ENCODE peak calls at places on chromosomes 3 and 15, in eight cellular contexts. One of them, this sample, is unnamed.

GRCh38 chr3:108088697-108089096 is 2.1 kb downstream of the CD47 start:
- DNase-seq in activated CD8-positive, alpha-beta memory T cell treated with anti-CD3 and anti-CD28 coated beads for 1 hour: no peak
- DNase-seq in HT-29: peak
- DNase-seq in stimulated activated CD4-positive, alpha-beta T cell treated with anti-CD3 and anti-CD28 coated beads, Interleukin-15, amount 100 ng/mL, for 48 hours: peak
- DNase-seq in thoracic aorta: no peak
- DNase-seq in DMS153: no peak
- DNase-seq in dorsolateral prefrontal cortex: no peak
- DNase-seq in fibroblast of mammary gland: peak
- DNase-seq in this sample: peak

GRCh38 chr3:181252626-181253025 is 263.1 kb upstream of the DNAJC19 start:
- DNase-seq in HT-29: no peak
- DNase-seq in stimulated activated CD4-positive, alpha-beta T cell treated with anti-CD3 and anti-CD28 coated beads, Interleukin-15, amount 100 ng/mL, for 48 hours: no peak
- DNase-seq in thoracic aorta: no peak
- DNase-seq in fibroblast of mammary gland: no peak
- DNase-seq in dorsolateral prefrontal cortex: no peak
- DNase-seq in DMS153: peak
- DNase-seq in activated CD8-positive, alpha-beta memory T cell treated with anti-CD3 and anti-CD28 coated beads for 1 hour: no peak
- DNase-seq in this sample: no peak

GRCh38 chr15:59255647-59256380 is 49.2 kb downstream of the LDHAL6B start:
- DNase-seq in dorsolateral prefrontal cortex: no peak
- DNase-seq in DMS153: no peak
- DNase-seq in fibroblast of mammary gland: no peak
- DNase-seq in stimulated activated CD4-positive, alpha-beta T cell treated with anti-CD3 and anti-CD28 coated beads, Interleukin-15, amount 100 ng/mL, for 48 hours: peak
- DNase-seq in thoracic aorta: no peak
- DNase-seq in activated CD8-positive, alpha-beta memory T cell treated with anti-CD3 and anti-CD28 coated beads for 1 hour: no peak
- DNase-seq in HT-29: peak
- DNase-seq in this sample: no peak

GRCh38 chr3:28916713-28917499 is 364.0 kb upstream of the RBMS3 start:
- DNase-seq in thoracic aorta: peak
- DNase-seq in DMS153: no peak
- DNase-seq in fibroblast of mammary gland: peak
- DNase-seq in stimulated activated CD4-positive, alpha-beta T cell treated with anti-CD3 and anti-CD28 coated beads, Interleukin-15, amount 100 ng/mL, for 48 hours: no peak
- DNase-seq in HT-29: no peak
- DNase-seq in activated CD8-positive, alpha-beta memory T cell treated with anti-CD3 and anti-CD28 coated beads for 1 hour: no peak
- DNase-seq in dorsolateral prefrontal cortex: peak
- DNase-seq in this sample: peak

GRCh38 chr3:12175844-12176453 is 17.2 kb upstream of the TIMP4 start:
- DNase-seq in stimulated activated CD4-positive, alpha-beta T cell treated with anti-CD3 and anti-CD28 coated beads, Interleukin-15, amount 100 ng/mL, for 48 hours: no peak
- DNase-seq in activated CD8-positive, alpha-beta memory T cell treated with anti-CD3 and anti-CD28 coated beads for 1 hour: no peak
- DNase-seq in HT-29: peak
- DNase-seq in thoracic aorta: no peak
- DNase-seq in dorsolateral prefrontal cortex: peak
- DNase-seq in fibroblast of mammary gland: peak
- DNase-seq in DMS153: no peak
- DNase-seq in this sample: peak

GRCh38 chr3:14897266-14897665 is 50.1 kb upstream of the NR2C2 start:
- DNase-seq in DMS153: no peak
- DNase-seq in dorsolateral prefrontal cortex: no peak
- DNase-seq in stimulated activated CD4-positive, alpha-beta T cell treated with anti-CD3 and anti-CD28 coated beads, Interleukin-15, amount 100 ng/mL, for 48 hours: no peak
- DNase-seq in activated CD8-positive, alpha-beta memory T cell treated with anti-CD3 and anti-CD28 coated beads for 1 hour: no peak
- DNase-seq in thoracic aorta: no peak
- DNase-seq in fibroblast of mammary gland: no peak
- DNase-seq in HT-29: no peak
- DNase-seq in this sample: no peak

GRCh38 chr15:41583795-41584194 is 24.8 kb downstream of the TYRO3 start:
- DNase-seq in stimulated activated CD4-positive, alpha-beta T cell treated with anti-CD3 and anti-CD28 coated beads, Interleukin-15, amount 100 ng/mL, for 48 hours: no peak
- DNase-seq in thoracic aorta: no peak
- DNase-seq in HT-29: no peak
- DNase-seq in activated CD8-positive, alpha-beta memory T cell treated with anti-CD3 and anti-CD28 coated beads for 1 hour: no peak
- DNase-seq in fibroblast of mammary gland: no peak
- DNase-seq in DMS153: no peak
- DNase-seq in dorsolateral prefrontal cortex: no peak
- DNase-seq in this sample: no peak

GRCh38 chr15:79219393-79220056 is 63.0 kb upstream of the ANKRD34C start:
- DNase-seq in activated CD8-positive, alpha-beta memory T cell treated with anti-CD3 and anti-CD28 coated beads for 1 hour: no peak
- DNase-seq in thoracic aorta: no peak
- DNase-seq in dorsolateral prefrontal cortex: no peak
- DNase-seq in DMS153: no peak
- DNase-seq in HT-29: no peak
- DNase-seq in stimulated activated CD4-positive, alpha-beta T cell treated with anti-CD3 and anti-CD28 coated beads, Interleukin-15, amount 100 ng/mL, for 48 hours: no peak
- DNase-seq in fibroblast of mammary gland: no peak
- DNase-seq in this sample: no peak

GRCh38 chr15:38050529-38050928 is 116.1 kb downstream of the TMCO5A start:
- DNase-seq in activated CD8-positive, alpha-beta memory T cell treated with anti-CD3 and anti-CD28 coated beads for 1 hour: no peak
- DNase-seq in DMS153: no peak
- DNase-seq in thoracic aorta: no peak
- DNase-seq in fibroblast of mammary gland: peak
- DNase-seq in dorsolateral prefrontal cortex: no peak
- DNase-seq in stimulated activated CD4-positive, alpha-beta T cell treated with anti-CD3 and anti-CD28 coated beads, Interleukin-15, amount 100 ng/mL, for 48 hours: no peak
- DNase-seq in HT-29: peak
- DNase-seq in this sample: no peak

GRCh38 chr3:181629029-181629428 is 82.7 kb upstream of the SOX2 start:
- DNase-seq in HT-29: no peak
- DNase-seq in fibroblast of mammary gland: peak
- DNase-seq in activated CD8-positive, alpha-beta memory T cell treated with anti-CD3 and anti-CD28 coated beads for 1 hour: no peak
- DNase-seq in dorsolateral prefrontal cortex: no peak
- DNase-seq in thoracic aorta: no peak
- DNase-seq in stimulated activated CD4-positive, alpha-beta T cell treated with anti-CD3 and anti-CD28 coated beads, Interleukin-15, amount 100 ng/mL, for 48 hours: no peak
- DNase-seq in DMS153: no peak
- DNase-seq in this sample: peak

GRCh38 chr15:56869573-56869972 is 48.9 kb upstream of the TCF12 start:
- DNase-seq in activated CD8-positive, alpha-beta memory T cell treated with anti-CD3 and anti-CD28 coated beads for 1 hour: no peak
- DNase-seq in HT-29: peak
- DNase-seq in dorsolateral prefrontal cortex: peak
- DNase-seq in stimulated activated CD4-positive, alpha-beta T cell treated with anti-CD3 and anti-CD28 coated beads, Interleukin-15, amount 100 ng/mL, for 48 hours: no peak
- DNase-seq in DMS153: no peak
- DNase-seq in fibroblast of mammary gland: peak
- DNase-seq in thoracic aorta: no peak
- DNase-seq in this sample: peak

GRCh38 chr3:99999541-99999940 is 114.8 kb downstream of the FILIP1L start:
- DNase-seq in fibroblast of mammary gland: peak
- DNase-seq in stimulated activated CD4-positive, alpha-beta T cell treated with anti-CD3 and anti-CD28 coated beads, Interleukin-15, amount 100 ng/mL, for 48 hours: no peak
- DNase-seq in dorsolateral prefrontal cortex: no peak
- DNase-seq in HT-29: no peak
- DNase-seq in activated CD8-positive, alpha-beta memory T cell treated with anti-CD3 and anti-CD28 coated beads for 1 hour: no peak
- DNase-seq in thoracic aorta: no peak
- DNase-seq in DMS153: no peak
- DNase-seq in this sample: no peak

GRCh38 chr3:109195812-109196211 is 59.3 kb downstream of the C3orf85 start:
- DNase-seq in fibroblast of mammary gland: no peak
- DNase-seq in HT-29: no peak
- DNase-seq in DMS153: no peak
- DNase-seq in thoracic aorta: no peak
- DNase-seq in stimulated activated CD4-positive, alpha-beta T cell treated with anti-CD3 and anti-CD28 coated beads, Interleukin-15, amount 100 ng/mL, for 48 hours: no peak
- DNase-seq in dorsolateral prefrontal cortex: no peak
- DNase-seq in activated CD8-positive, alpha-beta memory T cell treated with anti-CD3 and anti-CD28 coated beads for 1 hour: no peak
- DNase-seq in this sample: peak

GRCh38 chr3:107450254-107450653 is 72.5 kb upstream of the BBX start:
- DNase-seq in DMS153: no peak
- DNase-seq in HT-29: no peak
- DNase-seq in activated CD8-positive, alpha-beta memory T cell treated with anti-CD3 and anti-CD28 coated beads for 1 hour: no peak
- DNase-seq in thoracic aorta: no peak
- DNase-seq in stimulated activated CD4-positive, alpha-beta T cell treated with anti-CD3 and anti-CD28 coated beads, Interleukin-15, amount 100 ng/mL, for 48 hours: no peak
- DNase-seq in dorsolateral prefrontal cortex: no peak
- DNase-seq in fibroblast of mammary gland: peak
- DNase-seq in this sample: no peak

GRCh38 chr3:24396338-24396737 is 98.3 kb downstream of the THRB start:
- DNase-seq in thoracic aorta: no peak
- DNase-seq in activated CD8-positive, alpha-beta memory T cell treated with anti-CD3 and anti-CD28 coated beads for 1 hour: no peak
- DNase-seq in HT-29: no peak
- DNase-seq in fibroblast of mammary gland: no peak
- DNase-seq in dorsolateral prefrontal cortex: no peak
- DNase-seq in stimulated activated CD4-positive, alpha-beta T cell treated with anti-CD3 and anti-CD28 coated beads, Interleukin-15, amount 100 ng/mL, for 48 hours: no peak
- DNase-seq in DMS153: no peak
- DNase-seq in this sample: no peak